ENCODE peak calls at places on chromosomes 2 and 18, in five cellular contexts. One of them, this sample, is unnamed. For H3K4me1, the result is how much of the 10 kb centered on the place peaks cover.

GRCh38 chr18:22987547-22988182 is 54.5 kb downstream of the RBBP8 start:
- DNase-seq in H9: no peak
- DNase-seq in heart left ventricle: no peak
- DNase-seq in prostate gland: no peak
- DNase-seq in tibial nerve: no peak
- DNase-seq in this sample: no peak

GRCh38 chr18:59763541-59764136 is 66.4 kb upstream of the CCBE1 start:
- DNase-seq in H9: no peak
- DNase-seq in heart left ventricle: no peak
- DNase-seq in prostate gland: no peak
- DNase-seq in tibial nerve: no peak
- DNase-seq in this sample: no peak

GRCh38 chr2:109562421-109562820 is 51.3 kb downstream of the SEPTIN10 start:
- DNase-seq in H9: no peak
- DNase-seq in heart left ventricle: no peak
- DNase-seq in prostate gland: no peak
- DNase-seq in tibial nerve: no peak
- DNase-seq in this sample: no peak

GRCh38 chr2:230910546-230911135 is 14.4 kb downstream of the GPR55 start:
- DNase-seq in H9: no peak
- DNase-seq in heart left ventricle: no peak
- DNase-seq in prostate gland: no peak
- DNase-seq in tibial nerve: no peak
- DNase-seq in this sample: no peak

GRCh38 chr2:71609029-71609428 is 155.7 kb downstream of the DYSF start:
- DNase-seq in H9: peak
- DNase-seq in heart left ventricle: no peak
- DNase-seq in prostate gland: no peak
- DNase-seq in tibial nerve: no peak
- DNase-seq in this sample: no peak

GRCh38 chr18:79169958-79170555 is 100.9 kb downstream of the ATP9B start:
- DNase-seq in H9: no peak
- DNase-seq in heart left ventricle: peak
- DNase-seq in prostate gland: no peak
- DNase-seq in tibial nerve: no peak
- DNase-seq in this sample: no peak

GRCh38 chr2:145771526-145771925 is 1251.6 kb upstream of the ZEB2 start:
- DNase-seq in H9: no peak
- DNase-seq in heart left ventricle: no peak
- DNase-seq in prostate gland: no peak
- DNase-seq in tibial nerve: no peak
- DNase-seq in this sample: peak

GRCh38 chr2:42304059-42304713 is 56.8 kb downstream of the COX7A2L start:
- DNase-seq in H9: no peak
- DNase-seq in heart left ventricle: no peak
- DNase-seq in prostate gland: no peak
- DNase-seq in tibial nerve: no peak
- DNase-seq in this sample: no peak

GRCh38 chr2:69306612-69306896 is 80.5 kb downstream of the GFPT1 start:
- DNase-seq in H9: no peak
- DNase-seq in heart left ventricle: no peak
- DNase-seq in prostate gland: no peak
- DNase-seq in tibial nerve: no peak
- DNase-seq in this sample: no peak

DNA sequence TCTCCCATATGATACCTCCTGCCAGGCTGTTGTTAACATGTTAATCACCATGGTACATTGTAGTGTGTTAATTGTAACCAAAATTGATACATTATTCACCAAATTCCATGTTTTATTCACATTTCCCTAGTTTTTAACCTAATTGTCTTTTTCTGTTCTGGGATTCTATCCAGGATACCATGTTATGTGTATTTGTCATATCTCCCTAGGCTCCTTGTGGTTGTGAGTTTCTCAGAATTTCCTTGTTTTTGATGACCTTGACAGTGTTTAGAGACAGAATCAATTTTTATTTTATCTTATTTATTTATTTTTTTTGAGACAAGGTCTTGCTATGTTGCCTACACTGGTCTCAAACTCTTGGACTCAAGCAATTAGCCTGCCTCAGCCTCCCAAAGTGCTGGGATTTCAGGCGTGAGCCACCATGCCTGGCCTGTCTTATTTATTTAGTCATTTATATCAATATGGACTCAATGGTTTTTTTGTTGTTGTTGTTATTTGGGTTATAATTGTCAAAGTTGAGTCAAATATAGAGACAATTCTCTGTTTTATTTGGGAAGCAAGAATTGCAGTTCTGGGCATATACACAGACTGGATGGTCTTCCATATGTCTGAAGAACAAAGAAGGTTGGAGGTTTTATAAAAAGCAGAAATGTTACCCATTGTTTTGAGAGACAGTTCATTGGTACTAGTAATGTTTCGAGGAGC is 42.6 kb downstream of the INPP4A start:
- DNase-seq in H9: no peak
- DNase-seq in heart left ventricle: no peak
- DNase-seq in prostate gland: no peak
- DNase-seq in tibial nerve: no peak
- DNase-seq in this sample: no peak
- H3K4me1 ChIP-seq in H9: under half
- H3K4me1 ChIP-seq in heart left ventricle: under half
- H3K4me1 ChIP-seq in prostate gland: under half
- H3K4me1 ChIP-seq in tibial nerve: under half
- H3K4me1 ChIP-seq in this sample: under half

DNA sequence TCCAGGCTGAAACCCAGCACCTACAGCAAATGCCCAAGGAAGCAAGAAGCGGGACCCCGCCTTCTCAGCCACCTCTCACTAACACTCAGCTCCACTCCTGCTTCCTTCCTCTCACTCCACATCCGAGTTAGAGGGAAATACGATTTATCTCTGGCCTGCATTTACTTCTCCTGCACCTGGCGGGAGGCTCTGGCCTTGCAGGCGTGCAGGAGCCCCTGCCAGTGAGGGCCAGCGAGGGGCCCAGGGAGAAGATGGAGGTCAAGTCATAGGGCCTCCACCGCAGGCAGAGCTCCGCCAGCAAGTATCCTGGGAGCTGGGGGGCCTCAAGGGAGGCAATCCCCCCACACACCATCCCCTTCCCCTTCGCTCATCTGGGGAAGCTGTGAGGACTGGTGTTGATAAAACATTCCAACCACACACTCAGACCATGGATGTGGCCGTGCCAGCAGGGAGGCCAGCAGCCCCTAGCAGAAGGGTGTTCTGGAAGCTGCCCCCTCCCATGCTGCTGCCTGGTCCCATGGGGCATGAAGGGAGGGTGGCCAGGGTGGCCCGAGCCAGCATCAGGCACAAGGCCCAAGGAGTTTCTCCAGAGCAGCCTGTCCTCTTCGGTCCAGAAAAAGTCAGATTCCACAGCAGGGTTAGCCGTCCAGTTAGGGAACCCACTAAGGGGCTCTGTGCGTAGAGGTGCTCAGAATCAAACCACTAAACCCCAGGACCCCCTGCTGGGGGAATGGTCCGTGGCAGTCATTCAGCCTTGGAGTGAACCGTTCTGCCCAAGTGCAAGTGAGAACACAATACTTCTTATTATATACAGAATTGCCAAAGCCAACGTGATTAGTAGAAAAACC is 91.2 kb downstream of the HDAC4 start:
- DNase-seq in H9: peak
- DNase-seq in heart left ventricle: no peak
- DNase-seq in prostate gland: no peak
- DNase-seq in tibial nerve: no peak
- DNase-seq in this sample: no peak
- H3K4me1 ChIP-seq in H9: under half
- H3K4me1 ChIP-seq in heart left ventricle: under half
- H3K4me1 ChIP-seq in prostate gland: under half
- H3K4me1 ChIP-seq in tibial nerve: under half
- H3K4me1 ChIP-seq in this sample: under half

DNA sequence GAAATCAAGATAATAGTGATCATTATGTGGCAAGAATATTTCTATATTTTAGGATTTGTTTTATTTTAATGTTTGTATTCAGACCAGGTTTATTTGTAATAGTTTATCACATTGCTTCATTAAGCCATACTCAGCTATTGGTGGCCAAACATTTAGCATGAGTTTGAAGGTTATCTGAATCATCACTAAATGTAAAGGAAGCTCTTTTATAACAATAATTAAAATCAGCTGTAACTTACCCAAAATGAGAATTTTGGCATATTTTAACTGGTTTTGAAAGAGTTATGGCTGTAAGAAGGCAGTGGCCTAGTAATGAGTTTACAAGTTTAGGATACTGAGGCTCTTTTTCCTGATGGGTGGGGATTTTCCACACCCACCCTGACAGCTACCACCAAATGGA is 177.8 kb downstream of the EN1 start:
- DNase-seq in H9: no peak
- DNase-seq in heart left ventricle: no peak
- DNase-seq in prostate gland: no peak
- DNase-seq in tibial nerve: no peak
- DNase-seq in this sample: no peak
- H3K4me1 ChIP-seq in H9: under half
- H3K4me1 ChIP-seq in heart left ventricle: under half
- H3K4me1 ChIP-seq in prostate gland: under half
- H3K4me1 ChIP-seq in tibial nerve: under half
- H3K4me1 ChIP-seq in this sample: under half

GRCh38 chr2:234863043-234863934 is 88.5 kb upstream of the SH3BP4 start:
- DNase-seq in H9: no peak
- DNase-seq in heart left ventricle: peak
- DNase-seq in prostate gland: peak
- DNase-seq in tibial nerve: peak
- DNase-seq in this sample: no peak
- H3K4me1 ChIP-seq in H9: under half
- H3K4me1 ChIP-seq in heart left ventricle: under half
- H3K4me1 ChIP-seq in prostate gland: under half
- H3K4me1 ChIP-seq in tibial nerve: under half
- H3K4me1 ChIP-seq in this sample: under half

GRCh38 chr2:99864561-99865216 is 277.7 kb downstream of the AFF3 start:
- DNase-seq in H9: no peak
- DNase-seq in heart left ventricle: peak
- DNase-seq in prostate gland: peak
- DNase-seq in tibial nerve: peak
- DNase-seq in this sample: no peak

GRCh38 chr2:99862566-99862965 is 279.8 kb downstream of the AFF3 start:
- DNase-seq in H9: no peak
- DNase-seq in heart left ventricle: no peak
- DNase-seq in prostate gland: no peak
- DNase-seq in tibial nerve: no peak
- DNase-seq in this sample: peak

GRCh38 chr2:99863914-99864273 is 278.5 kb downstream of the AFF3 start:
- DNase-seq in H9: no peak
- DNase-seq in heart left ventricle: no peak
- DNase-seq in prostate gland: no peak
- DNase-seq in tibial nerve: no peak
- DNase-seq in this sample: no peak

GRCh38 chr2:99865217-99865569 is 277.2 kb downstream of the AFF3 start:
- DNase-seq in H9: no peak
- DNase-seq in heart left ventricle: no peak
- DNase-seq in prostate gland: no peak
- DNase-seq in tibial nerve: no peak
- DNase-seq in this sample: no peak

GRCh38 chr2:99863236-99863913 is 279.0 kb downstream of the AFF3 start:
- DNase-seq in H9: no peak
- DNase-seq in heart left ventricle: no peak
- DNase-seq in prostate gland: no peak
- DNase-seq in tibial nerve: no peak
- DNase-seq in this sample: no peak
- H3K4me1 ChIP-seq in H9: under half
- H3K4me1 ChIP-seq in heart left ventricle: under half
- H3K4me1 ChIP-seq in prostate gland: under half
- H3K4me1 ChIP-seq in tibial nerve: under half
- H3K4me1 ChIP-seq in this sample: under half

DNA sequence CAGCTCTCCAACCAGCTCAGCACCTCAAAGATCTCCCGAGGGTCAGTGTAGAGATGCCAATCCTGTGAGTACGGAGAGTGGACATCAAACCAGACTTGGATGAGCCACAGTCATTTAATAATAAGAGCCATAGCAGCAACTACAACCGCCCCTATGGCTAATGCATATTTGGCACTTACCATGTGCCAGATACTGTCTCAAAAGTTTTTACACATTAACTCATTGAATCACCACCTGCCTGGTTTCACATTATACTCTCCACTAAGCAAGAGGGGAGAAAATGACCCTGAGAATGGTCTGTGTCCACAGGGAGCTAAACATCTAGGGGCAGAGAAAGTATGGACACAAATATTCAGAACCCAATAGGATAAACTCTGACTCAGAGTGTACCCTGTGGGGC is 2.6 kb downstream of the CNPPD1 start:
- DNase-seq in H9: no peak
- DNase-seq in heart left ventricle: no peak
- DNase-seq in prostate gland: no peak
- DNase-seq in tibial nerve: no peak
- DNase-seq in this sample: no peak
- H3K4me1 ChIP-seq in H9: under half
- H3K4me1 ChIP-seq in heart left ventricle: under half
- H3K4me1 ChIP-seq in prostate gland: under half
- H3K4me1 ChIP-seq in tibial nerve: under half
- H3K4me1 ChIP-seq in this sample: under half

GRCh38 chr2:207871506-207871905 is 101.8 kb upstream of the FZD5 start:
- DNase-seq in H9: no peak
- DNase-seq in heart left ventricle: no peak
- DNase-seq in prostate gland: no peak
- DNase-seq in tibial nerve: no peak
- DNase-seq in this sample: no peak
- H3K4me1 ChIP-seq in H9: under half
- H3K4me1 ChIP-seq in heart left ventricle: under half
- H3K4me1 ChIP-seq in prostate gland: under half
- H3K4me1 ChIP-seq in tibial nerve: under half
- H3K4me1 ChIP-seq in this sample: under half

This sample was measured in Karpas-422.